ENCODE peak calls at places on chromosomes 3 and 15, in four cellular contexts. E is body of pancreas, G is fibroblast of villous mesenchyme, R is brain microvascular endothelial cell. S is an unnamed sample.

GRCh38 chr15:88756926-88757325 is 46.3 kb upstream of the ACAN start:
- DNase-seq in E (no peak), G (no peak), R (no peak), S (no peak)

GRCh38 chr3:42057561-42058211 is 33.5 kb upstream of the TRAK1 start:
- DNase-seq in E (no peak), G (no peak), R (no peak), S (no peak)

GRCh38 chr3:43090238-43090637 is 15.6 kb downstream of the POMGNT2 start:
- DNase-seq in E (no peak), G (no peak), R (no peak), S (no peak)

GRCh38 chr3:123449092-123449985 is 449 bp upstream of the ADCY5 start:
- DNase-seq in E (peak), G (peak), R (no peak), S (peak)

GRCh38 chr3:190995156-190995555 is 132.7 kb upstream of the GMNC start:
- DNase-seq in E (no peak), G (no peak), R (no peak), S (no peak)

GRCh38 chr3:167917969-167918368 is 177.8 kb downstream of the GOLIM4 start:
- DNase-seq in E (no peak), G (no peak), R (no peak), S (no peak)

GRCh38 chr3:57079221-57079831 is 18.9 kb downstream of the SPATA12 start:
- DNase-seq in E (peak), G (no peak), R (no peak), S (no peak)

GRCh38 chr15:51879555-51879954 is 50.1 kb downstream of the TMOD3 start:
- DNase-seq in E (no peak), G (no peak), R (peak), S (peak)

GRCh38 chr3:132592211-132592610 is 4.9 kb upstream of the ACKR4 start:
- DNase-seq in E (no peak), G (no peak), R (no peak), S (peak)

GRCh38 chr3:190853464-190853863 is 9.0 kb downstream of the GMNC start:
- DNase-seq in E (no peak), G (no peak), R (no peak), S (no peak)

GRCh38 chr15:74752486-74753395 is 4.1 kb downstream of the CYP1A2 start:
- DNase-seq in E (no peak), G (no peak), R (peak), S (peak)

GRCh38 chr3:146817705-146818104 is 212.6 kb upstream of the PLSCR5 start:
- DNase-seq in E (no peak), G (peak), R (peak), S (peak)

GRCh38 chr15:71596672-71597071 is 213.7 kb upstream of the NR2E3 start:
- DNase-seq in E (peak), G (peak), R (no peak), S (peak)

GRCh38 chr15:47577476-47577875 is 139.8 kb upstream of the SEMA6D start:
- DNase-seq in E (no peak), G (no peak), R (no peak), S (no peak)

GRCh38 chr15:65377105-65377975 is 462 bp downstream of the IGDCC3 start:
- DNase-seq in E (no peak), G (peak), R (no peak), S (no peak)

GRCh38 chr3:183892610-183893214 is 8.0 kb upstream of the PARL start:
- DNase-seq in E (no peak), G (no peak), R (no peak), S (no peak)

GRCh38 chr3:137766069-137766960 is 2.2 kb downstream of the SOX14 start:
- DNase-seq in E (no peak), G (no peak), R (no peak), S (no peak)

GRCh38 chr3:137768021-137768360 is 3.9 kb downstream of the SOX14 start:
- DNase-seq in E (no peak), G (no peak), R (no peak), S (no peak)

GRCh38 chr3:137765310-137766033 is 1.4 kb downstream of the SOX14 start:
- DNase-seq in E (no peak), G (no peak), R (no peak), S (no peak)

GRCh38 chr3:137768361-137769320 is 4.5 kb downstream of the SOX14 start:
- DNase-seq in E (no peak), G (no peak), R (no peak), S (no peak)

GRCh38 chr3:137767146-137768020 is 3.3 kb downstream of the SOX14 start:
- DNase-seq in E (no peak), G (no peak), R (no peak), S (no peak)
- H3K4me3 ChIP-seq in E (no peak), G (no peak), R (no peak), S (no peak)

DNA sequence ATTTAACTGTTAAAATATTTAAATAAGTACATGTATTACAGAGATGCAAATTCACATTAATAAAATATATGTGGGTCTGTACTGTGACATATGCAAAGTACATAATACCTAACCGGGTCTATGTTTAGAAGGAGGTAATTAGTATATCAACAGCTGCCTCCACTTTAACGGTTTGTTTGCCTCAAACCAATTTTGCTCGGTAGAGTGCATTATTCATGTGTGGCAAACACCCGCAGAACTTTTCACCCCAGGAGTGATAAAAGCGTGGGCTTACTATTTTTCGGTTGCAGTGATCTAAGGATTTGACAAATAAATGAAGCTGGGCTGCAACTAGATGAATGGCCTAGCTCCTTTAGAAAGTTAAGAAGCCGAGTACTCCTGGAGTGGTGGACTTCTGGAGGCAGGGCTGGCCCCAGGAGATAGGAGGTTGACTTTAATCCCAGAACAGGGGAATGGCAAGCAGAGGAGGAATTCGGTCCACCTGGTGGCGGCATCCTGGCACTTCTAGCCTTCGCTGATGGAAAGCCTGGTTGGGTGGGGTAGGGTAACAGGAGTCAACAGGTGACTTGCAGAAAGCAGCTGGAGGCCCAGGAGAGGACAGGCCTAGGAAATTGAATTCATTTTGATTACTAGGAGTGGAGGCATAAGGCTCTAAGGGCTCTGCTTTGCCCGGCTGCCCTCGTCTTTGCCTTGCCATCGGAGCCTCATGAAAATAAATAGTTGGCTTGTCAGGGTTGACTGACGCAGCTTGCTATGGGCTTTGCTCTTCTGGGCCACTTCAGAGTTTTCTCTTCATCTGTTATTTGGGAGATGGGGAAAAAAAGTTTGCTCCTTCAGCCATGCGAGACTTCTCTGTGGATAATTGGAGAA is 2.4 kb downstream of the SLCO3A1 start:
- DNase-seq in E (peak), G (no peak), R (no peak), S (peak)
- TF ChIP-seq CTCF in E (no peak), G (no peak), R (peak), S (peak)

GRCh38 chr3:72099331-72100061 is 314.5 kb upstream of the PROK2 start:
- DNase-seq in E (no peak), G (no peak), R (no peak), S (no peak)
- H3K4me3 ChIP-seq in E (no peak), G (no peak), R (no peak), S (peak)

GRCh38 chr15:43509923-43510229 is 7.5 kb upstream of the MAP1A start:
- DNase-seq in E (no peak), G (peak), R (no peak), S (no peak)
- TF ChIP-seq CTCF in E (no peak), G (no peak), R (no peak), S (no peak)

GRCh38 chr3:86987421-86987715 is 3.6 kb downstream of the VGLL3 start:
- DNase-seq in E (no peak), G (no peak), R (no peak), S (no peak)
- H3K4me3 ChIP-seq in E (no peak), G (peak), R (peak), S (peak)

DNA sequence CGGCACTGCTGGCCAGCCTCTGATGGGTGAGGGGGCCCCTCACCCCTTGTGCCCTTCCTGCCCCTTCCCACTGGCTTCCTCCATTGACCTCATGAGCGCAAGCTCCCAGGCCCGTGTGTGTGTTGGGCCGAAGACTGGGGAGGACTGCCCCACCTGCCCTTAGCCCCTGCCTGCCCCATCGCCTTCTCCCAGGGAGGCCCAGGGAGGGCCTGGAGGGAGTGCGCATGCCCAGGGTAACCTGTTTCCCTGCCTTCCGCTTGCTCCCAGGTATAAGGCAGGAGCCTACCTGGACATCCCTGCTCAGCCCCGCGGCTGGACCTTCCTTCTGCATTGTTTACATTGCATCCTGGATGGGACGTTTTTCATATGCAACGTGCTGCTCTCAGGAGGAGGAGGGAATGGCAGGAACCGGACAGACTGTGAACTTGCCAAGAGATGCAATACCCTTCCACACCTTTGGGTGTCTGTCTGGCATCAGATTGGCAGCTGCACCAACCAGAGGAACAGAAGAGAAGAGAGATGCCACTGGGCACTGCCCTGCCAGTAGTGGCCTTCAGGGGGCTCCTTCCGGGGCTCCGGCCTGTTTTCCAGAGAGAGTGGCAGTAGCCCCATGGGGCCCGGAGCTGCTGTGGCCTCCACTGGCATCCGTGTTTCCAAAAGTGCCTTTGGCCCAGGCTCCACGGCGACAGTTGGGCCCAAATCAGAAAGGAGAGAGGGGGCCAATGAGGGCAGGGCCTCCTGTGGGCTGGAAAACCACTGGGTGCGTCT is 8.8 kb downstream of the DLL4 start:
- DNase-seq in E (no peak), G (no peak), R (no peak), S (no peak)
- TF ChIP-seq CTCF in E (no peak), G (peak), R (peak), S (peak)

GRCh38 chr3:185280572-185281365 is 26.9 kb upstream of the EHHADH start:
- DNase-seq in E (peak), G (peak), R (peak), S (peak)
- H3K4me3 ChIP-seq in E (no peak), G (no peak), R (no peak), S (no peak)

GRCh38 chr15:44319385-44319784 is 30.9 kb downstream of the GOLM2 start:
- DNase-seq in E (no peak), G (no peak), R (no peak), S (no peak)
- TF ChIP-seq CTCF in E (no peak), G (no peak), R (no peak), S (no peak)

GRCh38 chr3:186054481-186055399 is 54.1 kb downstream of the ETV5 start:
- DNase-seq in E (no peak), G (no peak), R (no peak), S (no peak)

GRCh38 chr3:186057594-186057993 is 51.3 kb downstream of the ETV5 start:
- DNase-seq in E (no peak), G (peak), R (peak), S (peak)

GRCh38 chr3:186060222-186060621 is 48.7 kb downstream of the ETV5 start:
- DNase-seq in E (no peak), G (no peak), R (no peak), S (no peak)

GRCh38 chr3:186059192-186059591 is 49.7 kb downstream of the ETV5 start:
- DNase-seq in E (no peak), G (no peak), R (no peak), S (no peak)

GRCh38 chr3:186058225-186058624 is 50.7 kb downstream of the ETV5 start:
- DNase-seq in E (no peak), G (no peak), R (no peak), S (no peak)
- H3K4me3 ChIP-seq in E (no peak), G (no peak), R (no peak), S (no peak)

GRCh38 chr3:49899815-49900214 is 3.9 kb downstream of the MST1R start:
- DNase-seq in E (no peak), G (no peak), R (no peak), S (peak)
- TF ChIP-seq CTCF in E (no peak), G (peak), R (peak), S (peak)